ENCODE peak calls at places on chromosomes 5 and 9, in five cellular contexts. One of them, this sample, is unnamed.

GRCh38 chr5:56123531-56124243 is 109.4 kb downstream of the ANKRD55 start:
- ATAC-seq in Panc1: peak; percentile 95
- ATAC-seq in activated CD8-positive, alpha-beta T cell treated with anti-CD3 and anti-CD28 coated beads for 36 hours: peak; percentile 37
- ATAC-seq in IMR-90: peak; percentile 90
- ATAC-seq in lower lobe of right lung: peak; percentile 84
- ATAC-seq in this sample: peak; percentile 26

GRCh38 chr5:116766470-116766947 is 191.9 kb upstream of the SEMA6A start:
- ATAC-seq in lower lobe of right lung: no peak
- ATAC-seq in activated CD8-positive, alpha-beta T cell treated with anti-CD3 and anti-CD28 coated beads for 36 hours: no peak
- ATAC-seq in IMR-90: no peak
- ATAC-seq in Panc1: no peak
- ATAC-seq in this sample: peak; percentile 93

GRCh38 chr9:71285191-71285656 is 163.8 kb upstream of the TRPM3 start:
- ATAC-seq in IMR-90: peak; percentile 91
- ATAC-seq in activated CD8-positive, alpha-beta T cell treated with anti-CD3 and anti-CD28 coated beads for 36 hours: peak; percentile 80
- ATAC-seq in Panc1: peak; percentile 70
- ATAC-seq in lower lobe of right lung: peak; percentile 82
- ATAC-seq in this sample: peak; percentile 73

GRCh38 chr9:131735238-131736181 is 4.4 kb downstream of the RAPGEF1 start:
- ATAC-seq in IMR-90: no peak
- ATAC-seq in Panc1: no peak
- ATAC-seq in lower lobe of right lung: no peak
- ATAC-seq in activated CD8-positive, alpha-beta T cell treated with anti-CD3 and anti-CD28 coated beads for 36 hours: no peak
- ATAC-seq in this sample: no peak

GRCh38 chr9:78437721-78438610 is 141.0 kb downstream of the PSAT1 start:
- ATAC-seq in IMR-90: no peak
- ATAC-seq in lower lobe of right lung: no peak
- ATAC-seq in Panc1: no peak
- ATAC-seq in activated CD8-positive, alpha-beta T cell treated with anti-CD3 and anti-CD28 coated beads for 36 hours: no peak
- ATAC-seq in this sample: no peak

GRCh38 chr9:84697042-84697441 is 27.5 kb downstream of the NTRK2 start:
- ATAC-seq in IMR-90: no peak
- ATAC-seq in Panc1: no peak
- ATAC-seq in lower lobe of right lung: no peak
- ATAC-seq in activated CD8-positive, alpha-beta T cell treated with anti-CD3 and anti-CD28 coated beads for 36 hours: no peak
- ATAC-seq in this sample: no peak

GRCh38 chr9:35673132-35673997 is at the start of gene CA9:
- ATAC-seq in activated CD8-positive, alpha-beta T cell treated with anti-CD3 and anti-CD28 coated beads for 36 hours: peak; percentile 42
- ATAC-seq in lower lobe of right lung: peak; percentile 8
- ATAC-seq in IMR-90: peak; percentile 6
- ATAC-seq in Panc1: peak; percentile 8
- ATAC-seq in this sample: peak; percentile 59

GRCh38 chr5:139133237-139133636 is 64.9 kb downstream of the SIL1 start:
- ATAC-seq in activated CD8-positive, alpha-beta T cell treated with anti-CD3 and anti-CD28 coated beads for 36 hours: no peak
- ATAC-seq in lower lobe of right lung: no peak
- ATAC-seq in Panc1: no peak
- ATAC-seq in IMR-90: no peak
- ATAC-seq in this sample: no peak

GRCh38 chr5:83972236-83972635 is 251.6 kb upstream of the HAPLN1 start:
- ATAC-seq in lower lobe of right lung: no peak
- ATAC-seq in activated CD8-positive, alpha-beta T cell treated with anti-CD3 and anti-CD28 coated beads for 36 hours: no peak
- ATAC-seq in Panc1: no peak
- ATAC-seq in IMR-90: peak; percentile 33
- ATAC-seq in this sample: no peak

GRCh38 chr5:134438641-134439621 is 27.2 kb upstream of the CDKN2AIPNL start:
- ATAC-seq in Panc1: no peak
- ATAC-seq in IMR-90: peak; percentile 64
- ATAC-seq in activated CD8-positive, alpha-beta T cell treated with anti-CD3 and anti-CD28 coated beads for 36 hours: no peak
- ATAC-seq in lower lobe of right lung: peak; percentile 80
- ATAC-seq in this sample: peak; percentile 79

GRCh38 chr5:139884144-139884543 is 88.5 kb downstream of the PSD2 start:
- ATAC-seq in IMR-90: no peak
- ATAC-seq in Panc1: no peak
- ATAC-seq in lower lobe of right lung: no peak
- ATAC-seq in activated CD8-positive, alpha-beta T cell treated with anti-CD3 and anti-CD28 coated beads for 36 hours: no peak
- ATAC-seq in this sample: peak; percentile 16

GRCh38 chr5:92567831-92568450 is 1013.1 kb downstream of the NR2F1-AS1 start:
- ATAC-seq in activated CD8-positive, alpha-beta T cell treated with anti-CD3 and anti-CD28 coated beads for 36 hours: no peak
- ATAC-seq in IMR-90: no peak
- ATAC-seq in Panc1: no peak
- ATAC-seq in lower lobe of right lung: no peak
- ATAC-seq in this sample: no peak

GRCh38 chr5:37043693-37044092 is 167.1 kb downstream of the NIPBL start:
- ATAC-seq in activated CD8-positive, alpha-beta T cell treated with anti-CD3 and anti-CD28 coated beads for 36 hours: no peak
- ATAC-seq in lower lobe of right lung: no peak
- ATAC-seq in Panc1: peak; percentile 79
- ATAC-seq in IMR-90: no peak
- ATAC-seq in this sample: no peak

GRCh38 chr5:52886206-52886605 is 98.5 kb downstream of the ITGA1 start:
- ATAC-seq in lower lobe of right lung: no peak
- ATAC-seq in Panc1: no peak
- ATAC-seq in activated CD8-positive, alpha-beta T cell treated with anti-CD3 and anti-CD28 coated beads for 36 hours: no peak
- ATAC-seq in IMR-90: no peak
- ATAC-seq in this sample: no peak

GRCh38 chr9:108444400-108445358 is 411.1 kb downstream of the ACTL7B start:
- ATAC-seq in Panc1: no peak
- ATAC-seq in IMR-90: peak; percentile 60
- ATAC-seq in activated CD8-positive, alpha-beta T cell treated with anti-CD3 and anti-CD28 coated beads for 36 hours: no peak
- ATAC-seq in lower lobe of right lung: peak; percentile 17
- ATAC-seq in this sample: peak; percentile 88

GRCh38 chr5:123115020-123115419 is 26.0 kb downstream of the PRDM6 start:
- ATAC-seq in activated CD8-positive, alpha-beta T cell treated with anti-CD3 and anti-CD28 coated beads for 36 hours: no peak
- ATAC-seq in lower lobe of right lung: no peak
- ATAC-seq in Panc1: no peak
- ATAC-seq in IMR-90: no peak
- ATAC-seq in this sample: peak; percentile 68

GRCh38 chr9:34507966-34508365 is 14.8 kb downstream of the ENHO start:
- ATAC-seq in Panc1: no peak
- ATAC-seq in IMR-90: no peak
- ATAC-seq in lower lobe of right lung: no peak
- ATAC-seq in activated CD8-positive, alpha-beta T cell treated with anti-CD3 and anti-CD28 coated beads for 36 hours: no peak
- ATAC-seq in this sample: no peak

GRCh38 chr5:88708682-88709398 is 174.1 kb downstream of the MEF2C start:
- ATAC-seq in Panc1: no peak
- ATAC-seq in IMR-90: no peak
- ATAC-seq in activated CD8-positive, alpha-beta T cell treated with anti-CD3 and anti-CD28 coated beads for 36 hours: no peak
- ATAC-seq in lower lobe of right lung: no peak
- ATAC-seq in this sample: no peak

GRCh38 chr5:54834121-54834842 is 151.1 kb downstream of the ESM1 start:
- ATAC-seq in lower lobe of right lung: peak; percentile 62
- ATAC-seq in activated CD8-positive, alpha-beta T cell treated with anti-CD3 and anti-CD28 coated beads for 36 hours: no peak
- ATAC-seq in Panc1: no peak
- ATAC-seq in IMR-90: no peak
- ATAC-seq in this sample: no peak

GRCh38 chr9:79955300-79955699 is 383.5 kb downstream of the TLE4 start:
- ATAC-seq in lower lobe of right lung: no peak
- ATAC-seq in Panc1: no peak
- ATAC-seq in activated CD8-positive, alpha-beta T cell treated with anti-CD3 and anti-CD28 coated beads for 36 hours: no peak
- ATAC-seq in IMR-90: no peak
- ATAC-seq in this sample: no peak

GRCh38 chr5:5273976-5274375 is 133.8 kb downstream of the ADAMTS16 start:
- ATAC-seq in Panc1: no peak
- ATAC-seq in lower lobe of right lung: no peak
- ATAC-seq in IMR-90: no peak
- ATAC-seq in activated CD8-positive, alpha-beta T cell treated with anti-CD3 and anti-CD28 coated beads for 36 hours: no peak
- ATAC-seq in this sample: no peak

GRCh38 chr5:180217797-180218196 is 8.8 kb upstream of the RASGEF1C start:
- ATAC-seq in lower lobe of right lung: no peak
- ATAC-seq in activated CD8-positive, alpha-beta T cell treated with anti-CD3 and anti-CD28 coated beads for 36 hours: no peak
- ATAC-seq in IMR-90: no peak
- ATAC-seq in Panc1: no peak
- ATAC-seq in this sample: no peak

GRCh38 chr9:84136119-84136868 is 155.7 kb downstream of the RMI1 start:
- ATAC-seq in Panc1: no peak
- ATAC-seq in IMR-90: no peak
- ATAC-seq in activated CD8-positive, alpha-beta T cell treated with anti-CD3 and anti-CD28 coated beads for 36 hours: no peak
- ATAC-seq in lower lobe of right lung: peak; percentile 73
- ATAC-seq in this sample: peak; percentile 70

GRCh38 chr5:59346987-59347386 is 546.5 kb downstream of the PDE4D start:
- ATAC-seq in activated CD8-positive, alpha-beta T cell treated with anti-CD3 and anti-CD28 coated beads for 36 hours: no peak
- ATAC-seq in lower lobe of right lung: no peak
- ATAC-seq in Panc1: no peak
- ATAC-seq in IMR-90: no peak
- ATAC-seq in this sample: no peak

This sample was measured in esophagus mucosa.